ENCODE peak calls at places on chromosomes 2 and 18, in nine cellular contexts. P, T, C, R, Q, G, I, E and H are unnamed samples.

GRCh38 chr2:85926931-85927527 is 38.2 kb upstream of the ST3GAL5 start:
- DNase-seq in P (no peak), T (no peak), C (no peak), R (no peak), Q (no peak), G (no peak), I (no peak), E (no peak), H (no peak)

GRCh38 chr2:44168684-44169154 is at the start of gene PPM1B:
- DNase-seq in P (no peak), T (peak), C (no peak), R (peak), Q (peak), G (peak), I (peak), E (peak), H (peak)

GRCh38 chr18:62209046-62209445 is 22.0 kb downstream of the RELCH start:
- DNase-seq in P (no peak), T (no peak), C (no peak), R (no peak), Q (no peak), G (no peak), I (no peak), E (no peak), H (no peak)

GRCh38 chr2:23454501-23455120 is 69.6 kb downstream of the KLHL29 start:
- DNase-seq in P (no peak), T (no peak), C (no peak), R (no peak), Q (no peak), G (no peak), I (no peak), E (no peak), H (no peak)

GRCh38 chr18:6414118-6414722 is 491 bp downstream of the L3MBTL4 start:
- DNase-seq in P (peak), T (no peak), C (no peak), R (peak), Q (peak), G (peak), I (peak), E (peak), H (peak)

GRCh38 chr2:150027164-150027563 is 439.6 kb upstream of the MMADHC start:
- DNase-seq in P (no peak), T (no peak), C (no peak), R (no peak), Q (no peak), G (no peak), I (no peak), E (no peak), H (no peak)

GRCh38 chr2:162327134-162327769 is 8.8 kb upstream of the IFIH1 start:
- DNase-seq in P (peak), T (peak), C (no peak), R (peak), Q (no peak), G (no peak), I (no peak), E (no peak), H (no peak)

GRCh38 chr18:77102246-77103040 is 30.1 kb downstream of the MBP start:
- DNase-seq in P (peak), T (no peak), C (no peak), R (no peak), Q (no peak), G (no peak), I (no peak), E (no peak), H (no peak)

GRCh38 chr2:205800804-205801203 is 118.5 kb downstream of the NRP2 start:
- DNase-seq in P (no peak), T (no peak), C (no peak), R (peak), Q (peak), G (no peak), I (no peak), E (no peak), H (peak)

GRCh38 chr2:238947243-238947760 is 99.4 kb downstream of the TWIST2 start:
- DNase-seq in P (no peak), T (peak), C (no peak), R (no peak), Q (no peak), G (peak), I (no peak), E (peak), H (no peak)

GRCh38 chr18:74996055-74996454 is 212.9 kb downstream of the PTGR3 start:
- DNase-seq in P (no peak), T (no peak), C (no peak), R (no peak), Q (no peak), G (no peak), I (no peak), E (no peak), H (no peak)

GRCh38 chr2:120856421-120856862 is 120.8 kb downstream of the GLI2 start:
- DNase-seq in P (peak), T (peak), C (no peak), R (peak), Q (peak), G (no peak), I (no peak), E (peak), H (no peak)

GRCh38 chr18:10482363-10482984 is 28.0 kb downstream of the APCDD1 start:
- DNase-seq in P (no peak), T (no peak), C (no peak), R (no peak), Q (no peak), G (no peak), I (no peak), E (no peak), H (no peak)

GRCh38 chr2:58762176-58762781 is 521.2 kb upstream of the FANCL start:
- DNase-seq in P (peak), T (no peak), C (peak), R (peak), Q (peak), G (peak), I (peak), E (peak), H (no peak)

GRCh38 chr2:208311321-208311720 is 45.3 kb downstream of the PIKFYVE start:
- DNase-seq in P (no peak), T (no peak), C (no peak), R (no peak), Q (no peak), G (no peak), I (no peak), E (no peak), H (no peak)

GRCh38 chr18:63138469-63139340 is 180.9 kb downstream of the BCL2 start:
- DNase-seq in P (no peak), T (no peak), C (no peak), R (no peak), Q (no peak), G (peak), I (no peak), E (peak), H (no peak)